ENCODE peak calls at places on chromosomes 4 and X, in six cellular contexts. Z is caudate nucleus; J is GM04503; D is adipocyte; Y is activated naive CD4-positive, alpha-beta T cell treated with Interleukin-2 at 50 U/mL for 16 hours; U is GM18507. F is an unnamed sample.

GRCh38 chr4:40722576-40723161 is 27.1 kb upstream of the NSUN7 start:
- DNase-seq in J (no peak), Z (no peak), U (no peak), Y (no peak), D (no peak), F (no peak)

GRCh38 chr4:174375422-174375821 is 91.7 kb downstream of the CEP44 start:
- DNase-seq in U (no peak), Z (no peak), D (no peak), J (no peak), Y (no peak), F (no peak)

GRCh38 chrX:129039176-129039575 is 484.1 kb downstream of the SMARCA1 start:
- DNase-seq in Z (no peak), D (no peak), U (no peak), J (no peak), Y (no peak), F (no peak)

GRCh38 chrX:103520391-103520790 is 1.1 kb upstream of the RAB40A start:
- DNase-seq in Z (no peak), D (peak; percentile 29), U (no peak), J (no peak), Y (no peak), F (no peak)

GRCh38 chrX:44514272-44514671 is 28.4 kb downstream of the FUNDC1 start:
- DNase-seq in Y (no peak), J (no peak), U (no peak), Z (no peak), D (no peak), F (no peak)

GRCh38 chr4:143338313-143338712 is 1.6 kb downstream of the GAB1 start:
- DNase-seq in J (no peak), U (no peak), D (no peak), Z (no peak), Y (no peak), F (no peak)

GRCh38 chr4:2666722-2667247 is 89.4 kb downstream of the TNIP2 start:
- DNase-seq in Y (no peak), U (no peak), Z (no peak), D (no peak), J (no peak), F (no peak)

GRCh38 chr4:97645437-97645836 is 497.8 kb downstream of the STPG2 start:
- DNase-seq in J (no peak), Z (no peak), D (no peak), U (no peak), Y (no peak), F (no peak)

GRCh38 chrX:74242050-74242449 is 61.9 kb upstream of the ZCCHC13 start:
- DNase-seq in U (no peak), Z (no peak), D (peak; percentile 25), Y (no peak), J (peak; percentile 43), F (no peak)

GRCh38 chr4:99687120-99687519 is 29.5 kb upstream of the C4orf54 start:
- DNase-seq in Z (no peak), Y (no peak), U (no peak), D (no peak), J (no peak), F (no peak)

GRCh38 chr4:126341927-126342326 is 1027.2 kb downstream of the FAT4 start:
- DNase-seq in D (no peak), Y (no peak), J (no peak), Z (no peak), U (no peak), F (no peak)

GRCh38 chr4:79331126-79331876 is 5.4 kb upstream of the NAA11 start:
- DNase-seq in J (no peak), D (no peak), Y (no peak), U (no peak), Z (no peak), F (no peak)

GRCh38 chrX:68728186-68728585 is 80.7 kb downstream of the STARD8 start:
- DNase-seq in J (no peak), Y (no peak), Z (no peak), U (no peak), D (no peak), F (no peak)

GRCh38 chrX:47448165-47448806 is 34.7 kb downstream of the ZNF41 start:
- DNase-seq in Y (no peak), Z (no peak), U (no peak), D (no peak), J (no peak), F (no peak)

GRCh38 chr4:138308421-138308820 is 66.3 kb upstream of the SLC7A11 start:
- DNase-seq in D (peak; percentile 73), Y (no peak), U (no peak), Z (no peak), J (peak; percentile 14), F (no peak)

GRCh38 chr4:63583561-63583960 is 825.7 kb downstream of the TECRL start:
- DNase-seq in J (no peak), D (no peak), Z (no peak), Y (no peak), U (no peak), F (no peak)

GRCh38 chr4:85391011-85391410 is 83.9 kb upstream of the ARHGAP24 start:
- DNase-seq in J (no peak), Z (no peak), U (no peak), Y (no peak), D (no peak), F (no peak)

GRCh38 chr4:48483777-48484493 is 792 bp downstream of the SLC10A4 start:
- DNase-seq in J (no peak), Z (no peak), Y (no peak), U (no peak), D (no peak), F (no peak)

GRCh38 chrX:65750674-65751469 is 83.4 kb downstream of the MSN start:
- DNase-seq in D (no peak), Z (no peak), U (no peak), Y (peak; percentile 28), J (no peak), F (no peak)

GRCh38 chr4:40196724-40197281 is at the start of gene RHOH:
- DNase-seq in Y (peak; percentile 78), Z (no peak), J (no peak), U (no peak), D (no peak), F (no peak)

GRCh38 chrX:47302396-47302795 is 68.0 kb upstream of the ZNF157 start:
- DNase-seq in D (no peak), Z (no peak), Y (no peak), U (no peak), J (no peak), F (no peak)

GRCh38 chrX:134172588-134173259 is 64.3 kb upstream of the CCDC160 start:
- DNase-seq in J (no peak), D (peak; percentile 40), U (no peak), Y (peak; percentile 29), Z (peak; percentile 2), F (peak; percentile 0)

GRCh38 chrX:111445485-111445884 is 33.5 kb upstream of the DCX start:
- DNase-seq in D (peak; percentile 66), Y (no peak), J (peak; percentile 6), Z (no peak), U (no peak), F (no peak)

GRCh38 chr4:133146192-133146573 is 2.9 kb upstream of the PCDH10 start:
- DNase-seq in D (no peak), Z (no peak), J (no peak), Y (no peak), U (no peak), F (no peak)

GRCh38 chr4:182142146-182143085 is 100.8 kb upstream of the TENM3 start:
- DNase-seq in D (peak; percentile 40), Z (no peak), U (no peak), Y (no peak), J (no peak), F (no peak)

GRCh38 chr4:144591401-144591800 is 54.6 kb upstream of the HHIP start:
- DNase-seq in D (peak; percentile 78), Z (no peak), U (no peak), Y (no peak), J (peak; percentile 43), F (no peak)

GRCh38 chr4:48169636-48170035 is 35.6 kb upstream of the TXK start:
- DNase-seq in Y (no peak), U (no peak), Z (no peak), J (no peak), D (no peak), F (no peak)

GRCh38 chr4:174631901-174632758 is 109.8 kb upstream of the HPGD start:
- DNase-seq in J (no peak), Y (no peak), U (no peak), D (peak; percentile 82), Z (no peak), F (no peak)

GRCh38 chrX:67789536-67789935 is 245.7 kb downstream of the AR start:
- DNase-seq in Z (no peak), D (no peak), J (no peak), Y (no peak), U (no peak), F (no peak)

GRCh38 chr4:139297001-139297410 is 4.3 kb upstream of the NAA15 start:
- DNase-seq in D (no peak), J (no peak), U (no peak), Z (no peak), Y (no peak), F (no peak)

GRCh38 chr4:113683143-113683542 is 78.4 kb downstream of the CAMK2D start:
- DNase-seq in Y (peak; percentile 81), Z (no peak), J (no peak), D (no peak), U (peak; percentile 43), F (no peak)